ENCODE peak calls at places on chromosome 2, in ten cellular contexts. Z is NCI-H510A treated with DMSO at 0.1 percent for 48 hours; U is neural crest cell; O is left cardiac atrium; W is CD8-positive, alpha-beta memory T cell; A is effector memory CD4-positive, alpha-beta T cell; G is NCI-H774; L is aorta; M is thoracic aorta; K is MV-4-11. B is an unnamed sample.

GRCh38 chr2:159172403-159172802 is 114.1 kb downstream of the WDSUB1 start:
- DNase-seq in Z (no peak), U (no peak), O (no peak), W (no peak), A (no peak), G (no peak), L (no peak), M (no peak), K (no peak), B (no peak)

GRCh38 chr2:176106636-176107539 is at the start of gene HOXD11:
- DNase-seq in Z (peak), U (no peak), O (no peak), W (no peak), A (no peak), G (peak), L (peak), M (no peak), K (no peak), B (no peak)

GRCh38 chr2:191432121-191432520 is 186.9 kb downstream of the MYO1B start:
- DNase-seq in Z (no peak), U (no peak), O (no peak), W (no peak), A (no peak), G (no peak), L (no peak), M (no peak), K (no peak), B (no peak)

GRCh38 chr2:156947261-156947660 is 310.2 kb upstream of the GALNT5 start:
- DNase-seq in Z (no peak), U (no peak), O (no peak), W (no peak), A (no peak), G (no peak), L (no peak), M (no peak), K (no peak), B (no peak)

GRCh38 chr2:65311049-65311448 is 83.4 kb downstream of the ACTR2 start:
- DNase-seq in Z (no peak), U (no peak), O (no peak), W (no peak), A (no peak), G (no peak), L (no peak), M (no peak), K (no peak), B (no peak)

GRCh38 chr2:199692489-199692888 is 158.5 kb downstream of the FTCDNL1 start:
- DNase-seq in Z (peak), U (no peak), O (no peak), W (no peak), A (no peak), G (peak), L (no peak), M (no peak), K (no peak), B (no peak)

GRCh38 chr2:151544449-151544848 is 134.7 kb downstream of the RIF1 start:
- DNase-seq in Z (no peak), U (no peak), O (no peak), W (no peak), A (no peak), G (no peak), L (no peak), M (no peak), K (no peak), B (no peak)

GRCh38 chr2:60531638-60532216 is 21.7 kb downstream of the BCL11A start:
- DNase-seq in Z (peak), U (no peak), O (no peak), W (no peak), A (no peak), G (no peak), L (no peak), M (no peak), K (no peak), B (no peak)

GRCh38 chr2:53289309-53290006 is 478.1 kb upstream of the CHAC2 start:
- DNase-seq in Z (no peak), U (no peak), O (no peak), W (no peak), A (no peak), G (no peak), L (no peak), M (no peak), K (no peak), B (no peak)

GRCh38 chr2:215702116-215702905 is 266.4 kb upstream of the FN1 start:
- DNase-seq in Z (peak), U (no peak), O (no peak), W (no peak), A (no peak), G (no peak), L (no peak), M (no peak), K (no peak), B (no peak)

GRCh38 chr2:127172306-127172705 is 47.8 kb downstream of the CYP27C1 start:
- DNase-seq in Z (no peak), U (no peak), O (no peak), W (no peak), A (no peak), G (no peak), L (no peak), M (no peak), K (no peak), B (no peak)

GRCh38 chr2:88671786-88672427 is 19.6 kb upstream of the RPIA start:
- DNase-seq in Z (peak), U (peak), O (no peak), W (no peak), A (no peak), G (peak), L (no peak), M (no peak), K (peak), B (no peak)

GRCh38 chr2:27494284-27494943 is 586 bp downstream of the FNDC4 start:
- DNase-seq in Z (no peak), U (no peak), O (peak), W (no peak), A (no peak), G (no peak), L (peak), M (peak), K (no peak), B (peak)

GRCh38 chr2:66987747-66988146 is 409.4 kb upstream of the ETAA1 start:
- DNase-seq in Z (no peak), U (no peak), O (no peak), W (no peak), A (no peak), G (no peak), L (no peak), M (no peak), K (no peak), B (no peak)

GRCh38 chr2:9306910-9307309 is 100.3 kb downstream of the ASAP2 start:
- DNase-seq in Z (no peak), U (no peak), O (no peak), W (no peak), A (no peak), G (no peak), L (no peak), M (no peak), K (no peak), B (no peak)

GRCh38 chr2:12169060-12169406 is 422.6 kb downstream of the LPIN1 start:
- DNase-seq in Z (no peak), U (no peak), O (no peak), W (no peak), A (no peak), G (no peak), L (no peak), M (no peak), K (peak), B (no peak)

GRCh38 chr2:172807011-172807410 is 71.4 kb downstream of the RAPGEF4 start:
- DNase-seq in Z (no peak), U (no peak), O (no peak), W (no peak), A (no peak), G (no peak), L (no peak), M (no peak), K (no peak), B (no peak)

GRCh38 chr2:45602624-45603023 is 8.4 kb downstream of the SRBD1 start:
- DNase-seq in Z (no peak), U (no peak), O (no peak), W (no peak), A (no peak), G (no peak), L (no peak), M (no peak), K (no peak), B (no peak)

GRCh38 chr2:207830778-207831549 is 61.3 kb upstream of the FZD5 start:
- DNase-seq in Z (no peak), U (no peak), O (no peak), W (no peak), A (no peak), G (no peak), L (no peak), M (no peak), K (peak), B (no peak)

GRCh38 chr2:98503481-98504096 is 58.9 kb downstream of the INPP4A start:
- DNase-seq in Z (no peak), U (no peak), O (no peak), W (no peak), A (no peak), G (no peak), L (no peak), M (no peak), K (no peak), B (no peak)

GRCh38 chr2:171225302-171225980 is 64.7 kb upstream of the TLK1 start:
- DNase-seq in Z (no peak), U (no peak), O (no peak), W (no peak), A (no peak), G (no peak), L (no peak), M (no peak), K (peak), B (no peak)

GRCh38 chr2:9781252-9781651 is 62.0 kb upstream of the TAF1B start:
- DNase-seq in Z (no peak), U (no peak), O (no peak), W (no peak), A (no peak), G (no peak), L (no peak), M (no peak), K (no peak), B (no peak)

GRCh38 chr2:238892796-238893195 is 44.9 kb downstream of the TWIST2 start:
- DNase-seq in Z (no peak), U (no peak), O (no peak), W (no peak), A (no peak), G (no peak), L (no peak), M (no peak), K (no peak), B (no peak)

GRCh38 chr2:12928197-12928596 is 211.5 kb downstream of the TRIB2 start:
- DNase-seq in Z (no peak), U (no peak), O (no peak), W (no peak), A (no peak), G (no peak), L (no peak), M (no peak), K (no peak), B (no peak)